ENCODE peak calls at places on chromosomes 3 and 15, in nine cellular contexts. One of them, this sample, is unnamed. For H3K9me3 and H3K4me1, the result is how much of the 10 kb centered on the place peaks cover.

GRCh38 chr3:11671648-11672100 is 28.0 kb upstream of the VGLL4 start:
- DNase-seq in tibial nerve: no peak
- DNase-seq in ascending aorta: no peak
- DNase-seq in colonic mucosa: peak
- DNase-seq in psoas muscle: no peak
- DNase-seq in Caco-2: no peak
- DNase-seq in PC-3: peak
- DNase-seq in right atrium auricular region: no peak
- DNase-seq in RWPE2: no peak
- DNase-seq in this sample: peak

GRCh38 chr15:83830381-83830780 is 176.5 kb downstream of the ADAMTSL3 start:
- DNase-seq in tibial nerve: no peak
- DNase-seq in ascending aorta: no peak
- DNase-seq in colonic mucosa: no peak
- DNase-seq in psoas muscle: no peak
- DNase-seq in Caco-2: no peak
- DNase-seq in PC-3: no peak
- DNase-seq in right atrium auricular region: no peak
- DNase-seq in RWPE2: no peak
- DNase-seq in this sample: no peak

GRCh38 chr3:193894121-193894863 is 241.7 kb upstream of the HES1 start:
- DNase-seq in tibial nerve: no peak
- DNase-seq in ascending aorta: no peak
- DNase-seq in colonic mucosa: peak
- DNase-seq in psoas muscle: peak
- DNase-seq in Caco-2: no peak
- DNase-seq in PC-3: no peak
- DNase-seq in right atrium auricular region: no peak
- DNase-seq in RWPE2: no peak
- DNase-seq in this sample: no peak

GRCh38 chr15:91186892-91187644 is 87.0 kb downstream of the SV2B start:
- DNase-seq in tibial nerve: no peak
- DNase-seq in ascending aorta: no peak
- DNase-seq in colonic mucosa: no peak
- DNase-seq in psoas muscle: no peak
- DNase-seq in Caco-2: no peak
- DNase-seq in PC-3: peak
- DNase-seq in right atrium auricular region: no peak
- DNase-seq in RWPE2: no peak
- DNase-seq in this sample: no peak

GRCh38 chr3:4906107-4906621 is 73.1 kb upstream of the BHLHE40 start:
- DNase-seq in tibial nerve: no peak
- DNase-seq in ascending aorta: no peak
- DNase-seq in colonic mucosa: no peak
- DNase-seq in psoas muscle: no peak
- DNase-seq in Caco-2: no peak
- DNase-seq in PC-3: peak
- DNase-seq in right atrium auricular region: no peak
- DNase-seq in RWPE2: no peak
- DNase-seq in this sample: no peak

GRCh38 chr3:110741891-110742290 is 329.7 kb upstream of the NECTIN3 start:
- DNase-seq in tibial nerve: no peak
- DNase-seq in ascending aorta: no peak
- DNase-seq in colonic mucosa: no peak
- DNase-seq in psoas muscle: no peak
- DNase-seq in Caco-2: no peak
- DNase-seq in PC-3: no peak
- DNase-seq in right atrium auricular region: no peak
- DNase-seq in RWPE2: no peak
- DNase-seq in this sample: no peak

GRCh38 chr3:50237754-50238548 is 1.9 kb downstream of the GNAI2 start:
- DNase-seq in tibial nerve: peak
- DNase-seq in ascending aorta: peak
- DNase-seq in colonic mucosa: peak
- DNase-seq in psoas muscle: peak
- DNase-seq in Caco-2: no peak
- DNase-seq in PC-3: peak
- DNase-seq in right atrium auricular region: peak
- DNase-seq in RWPE2: peak
- DNase-seq in this sample: peak

GRCh38 chr3:151639096-151639740 is 94.5 kb upstream of the AADACL2 start:
- DNase-seq in tibial nerve: no peak
- DNase-seq in ascending aorta: no peak
- DNase-seq in colonic mucosa: no peak
- DNase-seq in psoas muscle: no peak
- DNase-seq in Caco-2: peak
- DNase-seq in PC-3: no peak
- DNase-seq in right atrium auricular region: no peak
- DNase-seq in RWPE2: no peak
- DNase-seq in this sample: no peak

GRCh38 chr15:77519540-77519939 is 98.9 kb downstream of the HMG20A start:
- DNase-seq in tibial nerve: no peak
- DNase-seq in ascending aorta: peak
- DNase-seq in colonic mucosa: no peak
- DNase-seq in psoas muscle: peak
- DNase-seq in Caco-2: no peak
- DNase-seq in PC-3: no peak
- DNase-seq in right atrium auricular region: no peak
- DNase-seq in RWPE2: no peak
- DNase-seq in this sample: no peak

GRCh38 chr3:71495708-71496472 is 87.6 kb downstream of the FOXP1 start:
- DNase-seq in tibial nerve: no peak
- DNase-seq in ascending aorta: no peak
- DNase-seq in colonic mucosa: no peak
- DNase-seq in psoas muscle: no peak
- DNase-seq in Caco-2: no peak
- DNase-seq in PC-3: peak
- DNase-seq in right atrium auricular region: no peak
- DNase-seq in RWPE2: no peak
- DNase-seq in this sample: no peak

DNA sequence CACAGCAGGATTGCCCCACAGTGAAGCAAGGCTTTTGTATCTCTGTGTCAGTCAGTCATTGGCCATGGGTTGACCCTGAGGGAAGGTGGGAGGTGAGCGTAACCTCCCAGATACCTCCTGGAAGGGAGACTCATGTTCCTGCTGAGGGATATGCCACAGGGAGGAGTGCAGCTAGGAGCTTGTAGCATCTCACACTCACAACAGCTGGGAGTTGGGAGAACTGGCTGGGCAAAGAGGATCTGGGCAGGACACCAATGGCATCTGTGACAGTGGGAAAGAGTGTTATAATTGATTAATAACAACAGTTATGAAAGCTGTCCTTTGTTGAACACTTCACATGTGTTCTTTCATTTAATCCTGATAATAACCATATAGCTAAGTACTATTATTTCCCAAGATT is 171.0 kb downstream of the TLE3 start:
- DNase-seq in tibial nerve: no peak
- DNase-seq in ascending aorta: no peak
- DNase-seq in colonic mucosa: no peak
- DNase-seq in psoas muscle: no peak
- DNase-seq in Caco-2: no peak
- DNase-seq in PC-3: no peak
- DNase-seq in right atrium auricular region: no peak
- DNase-seq in RWPE2: no peak
- DNase-seq in this sample: no peak
- H3K9me3 ChIP-seq in tibial nerve: under half
- H3K9me3 ChIP-seq in ascending aorta: under half
- H3K9me3 ChIP-seq in colonic mucosa: under half
- H3K9me3 ChIP-seq in psoas muscle: under half
- H3K9me3 ChIP-seq in Caco-2: under half
- H3K9me3 ChIP-seq in PC-3: under half
- H3K9me3 ChIP-seq in right atrium auricular region: under half
- H3K9me3 ChIP-seq in RWPE2: under half
- H3K9me3 ChIP-seq in this sample: under half

GRCh38 chr3:42595682-42596081 is 4.8 kb upstream of the NKTR start:
- DNase-seq in tibial nerve: no peak
- DNase-seq in ascending aorta: no peak
- DNase-seq in colonic mucosa: no peak
- DNase-seq in psoas muscle: no peak
- DNase-seq in Caco-2: no peak
- DNase-seq in PC-3: no peak
- DNase-seq in right atrium auricular region: no peak
- DNase-seq in RWPE2: no peak
- DNase-seq in this sample: no peak

GRCh38 chr3:42601898-42602581 is 1.6 kb downstream of the NKTR start:
- DNase-seq in tibial nerve: no peak
- DNase-seq in ascending aorta: no peak
- DNase-seq in colonic mucosa: no peak
- DNase-seq in psoas muscle: no peak
- DNase-seq in Caco-2: no peak
- DNase-seq in PC-3: peak
- DNase-seq in right atrium auricular region: no peak
- DNase-seq in RWPE2: no peak
- DNase-seq in this sample: no peak

GRCh38 chr3:42602961-42603360 is 2.5 kb downstream of the NKTR start:
- DNase-seq in tibial nerve: no peak
- DNase-seq in ascending aorta: no peak
- DNase-seq in colonic mucosa: no peak
- DNase-seq in psoas muscle: no peak
- DNase-seq in Caco-2: no peak
- DNase-seq in PC-3: no peak
- DNase-seq in right atrium auricular region: no peak
- DNase-seq in RWPE2: no peak
- DNase-seq in this sample: no peak

GRCh38 chr3:42600958-42601675 is 631 bp downstream of the NKTR start:
- DNase-seq in tibial nerve: peak
- DNase-seq in ascending aorta: peak
- DNase-seq in colonic mucosa: peak
- DNase-seq in psoas muscle: peak
- DNase-seq in Caco-2: peak
- DNase-seq in PC-3: peak
- DNase-seq in right atrium auricular region: peak
- DNase-seq in RWPE2: peak
- DNase-seq in this sample: peak

DNA sequence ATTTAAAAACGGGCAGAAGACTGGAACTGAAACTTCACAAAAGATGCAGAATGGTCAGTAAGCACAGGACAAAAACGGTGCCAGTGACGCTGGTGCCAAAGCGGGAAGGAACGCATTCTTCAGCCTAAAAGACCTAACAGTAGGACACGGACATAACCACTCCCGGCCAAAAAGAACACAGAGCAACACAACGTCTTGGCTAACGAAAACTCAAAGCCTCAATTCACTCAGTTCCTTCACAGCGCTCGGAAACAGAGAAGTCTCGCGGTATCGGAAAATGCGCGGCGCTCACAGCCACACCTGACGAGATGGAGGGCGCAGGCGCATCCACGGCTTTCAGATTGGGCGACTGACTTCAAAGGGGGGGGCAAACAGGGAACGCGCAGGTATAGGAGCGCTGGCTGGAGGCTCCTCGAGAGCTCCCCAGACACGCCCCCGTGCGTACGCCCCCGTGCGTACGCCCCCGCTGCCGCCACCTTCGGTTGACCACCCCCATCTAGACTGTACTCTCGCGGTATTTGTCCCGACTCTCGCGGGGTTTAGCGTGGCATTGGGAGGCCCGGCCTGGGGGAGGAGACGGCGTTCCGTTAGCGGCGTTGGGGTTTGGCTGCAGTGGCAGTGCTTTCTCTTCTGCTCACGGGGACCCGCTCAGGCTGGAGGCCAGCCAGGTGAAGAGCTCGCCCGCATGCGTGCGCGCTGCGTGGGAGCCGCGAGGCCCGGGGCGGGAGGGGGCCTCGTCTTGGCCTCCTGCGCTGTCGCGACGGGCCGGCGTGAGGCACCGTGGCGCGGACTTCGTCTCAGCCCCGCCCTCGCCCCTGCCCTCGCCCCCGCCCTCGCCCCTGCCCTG is at the start of gene NKTR:
- DNase-seq in tibial nerve: peak
- DNase-seq in ascending aorta: peak
- DNase-seq in colonic mucosa: peak
- DNase-seq in psoas muscle: peak
- DNase-seq in Caco-2: peak
- DNase-seq in PC-3: peak
- DNase-seq in right atrium auricular region: peak
- DNase-seq in RWPE2: peak
- DNase-seq in this sample: peak
- TF ChIP-seq CTCF in tibial nerve: no peak
- TF ChIP-seq CTCF in ascending aorta: no peak
- TF ChIP-seq CTCF in colonic mucosa: no peak
- TF ChIP-seq CTCF in psoas muscle: no peak
- TF ChIP-seq CTCF in Caco-2: peak
- TF ChIP-seq CTCF in PC-3: no peak
- TF ChIP-seq CTCF in right atrium auricular region: peak
- TF ChIP-seq CTCF in RWPE2: no peak
- TF ChIP-seq CTCF in this sample: no peak

DNA sequence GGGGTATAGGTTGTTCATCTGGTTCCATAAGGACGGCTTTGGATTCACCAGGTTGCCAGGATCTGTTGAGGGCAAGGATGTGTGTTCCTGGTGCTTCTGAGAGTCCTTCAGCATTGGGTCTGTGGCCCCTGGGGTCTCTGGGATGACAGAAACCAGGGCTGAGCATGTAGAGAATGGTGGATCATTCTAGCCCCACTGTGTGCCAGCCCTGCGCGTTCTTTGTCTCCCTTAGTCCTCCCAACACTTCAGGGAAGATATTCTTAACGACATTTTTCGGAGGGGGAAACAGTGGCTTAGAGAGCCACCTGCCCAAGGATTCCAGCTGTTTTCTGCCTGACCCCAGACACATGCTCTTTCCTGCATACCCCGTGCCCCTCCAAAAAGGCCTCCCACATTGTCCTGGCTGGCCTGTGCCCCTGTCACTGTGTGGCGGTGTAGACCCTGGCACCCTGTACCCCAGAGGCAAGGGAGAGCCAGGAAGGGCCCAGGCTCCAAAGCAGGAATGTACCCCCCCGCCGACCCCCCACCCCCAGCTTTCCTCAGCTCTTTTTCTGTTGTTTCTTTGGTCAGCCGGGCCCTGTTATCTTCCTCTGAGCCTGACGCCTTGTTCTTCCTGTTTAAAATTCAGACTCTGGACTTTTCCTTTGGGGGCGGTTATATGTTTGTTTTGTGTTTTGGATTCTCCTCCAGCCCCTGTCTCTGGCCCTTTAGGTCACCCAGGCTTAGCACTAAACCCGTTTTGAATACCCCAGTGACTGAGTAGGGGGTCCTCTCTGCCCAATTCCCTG is 57.8 kb upstream of the SMAD6 start:
- DNase-seq in tibial nerve: no peak
- DNase-seq in ascending aorta: no peak
- DNase-seq in colonic mucosa: no peak
- DNase-seq in psoas muscle: no peak
- DNase-seq in Caco-2: no peak
- DNase-seq in PC-3: no peak
- DNase-seq in right atrium auricular region: no peak
- DNase-seq in RWPE2: no peak
- DNase-seq in this sample: no peak
- H3K4me1 ChIP-seq in tibial nerve: under half
- H3K4me1 ChIP-seq in ascending aorta: under half
- H3K4me1 ChIP-seq in colonic mucosa: under half
- H3K4me1 ChIP-seq in psoas muscle: under half
- H3K4me1 ChIP-seq in Caco-2: under half
- H3K4me1 ChIP-seq in PC-3: under half
- H3K4me1 ChIP-seq in right atrium auricular region: under half
- H3K4me1 ChIP-seq in RWPE2: under half
- H3K4me1 ChIP-seq in this sample: under half

DNA sequence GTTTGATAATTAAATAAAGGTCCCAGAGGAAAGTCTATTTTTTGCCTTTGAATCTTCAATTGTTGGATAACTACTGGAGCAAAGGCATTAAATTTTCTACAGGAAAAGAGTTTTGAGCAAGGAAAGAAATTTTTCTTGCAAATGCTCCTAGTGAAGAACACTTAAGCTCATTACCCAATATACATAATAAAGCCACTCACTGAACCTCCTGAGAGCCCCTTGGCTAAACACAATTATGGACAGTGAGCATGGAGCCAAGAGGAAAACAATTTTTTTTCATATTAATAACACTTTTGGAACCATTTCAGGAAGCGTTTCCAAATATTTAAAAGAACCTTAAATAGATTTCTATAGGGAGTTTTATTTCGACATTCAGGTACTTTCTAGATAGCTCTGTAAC is 581.2 kb downstream of the ZNF385D start:
- DNase-seq in tibial nerve: no peak
- DNase-seq in ascending aorta: no peak
- DNase-seq in colonic mucosa: no peak
- DNase-seq in psoas muscle: no peak
- DNase-seq in Caco-2: no peak
- DNase-seq in PC-3: no peak
- DNase-seq in right atrium auricular region: no peak
- DNase-seq in RWPE2: no peak
- DNase-seq in this sample: no peak
- H3K9me3 ChIP-seq in tibial nerve: under half
- H3K9me3 ChIP-seq in ascending aorta: under half
- H3K9me3 ChIP-seq in colonic mucosa: under half
- H3K9me3 ChIP-seq in psoas muscle: under half
- H3K9me3 ChIP-seq in Caco-2: under half
- H3K9me3 ChIP-seq in PC-3: under half
- H3K9me3 ChIP-seq in right atrium auricular region: under half
- H3K9me3 ChIP-seq in RWPE2: under half
- H3K9me3 ChIP-seq in this sample: under half